ENCODE peak calls at places on chromosome 1, in ten cellular contexts. V is left ventricle myocardium inferior, P is transverse colon, Z is dorsolateral prefrontal cortex, N is GM12865, A is fibroblast of mammary gland, B is cardiac fibroblast, R is fibroblast of pulmonary artery, U is breast epithelium, L is psoas muscle. X is an unnamed sample.

GRCh38 chr1:40929145-40929544 is 50.4 kb upstream of the CTPS1 start:
- DNase-seq in V (no peak), P (no peak), Z (no peak), N (no peak), A (peak), B (peak), R (peak), U (no peak), L (no peak), X (peak)

GRCh38 chr1:61204528-61204927 is 122.2 kb downstream of the NFIA start:
- DNase-seq in V (no peak), P (no peak), Z (no peak), N (no peak), A (no peak), B (no peak), R (no peak), U (no peak), L (no peak), X (no peak)

GRCh38 chr1:213148905-213149304 is 97.9 kb downstream of the RPS6KC1 start:
- DNase-seq in V (no peak), P (no peak), Z (no peak), N (no peak), A (no peak), B (no peak), R (no peak), U (no peak), L (no peak), X (no peak)

GRCh38 chr1:52603680-52604501 is 1.7 kb downstream of the GPX7 start:
- DNase-seq in V (no peak), P (no peak), Z (no peak), N (no peak), A (peak), B (peak), R (no peak), U (no peak), L (peak), X (no peak)

GRCh38 chr1:201563406-201563780 is 24.5 kb downstream of the NAV1 start:
- DNase-seq in V (no peak), P (no peak), Z (no peak), N (no peak), A (no peak), B (no peak), R (no peak), U (no peak), L (no peak), X (no peak)

GRCh38 chr1:3125078-3125477 is 56.1 kb downstream of the PRDM16 start:
- DNase-seq in V (no peak), P (no peak), Z (no peak), N (no peak), A (no peak), B (no peak), R (no peak), U (no peak), L (no peak), X (no peak)

GRCh38 chr1:5494518-5494917 is 497.7 kb downstream of the NPHP4 start:
- DNase-seq in V (no peak), P (no peak), Z (no peak), N (no peak), A (no peak), B (no peak), R (no peak), U (peak), L (no peak), X (no peak)

GRCh38 chr1:17572264-17572985 is 32.9 kb downstream of the ARHGEF10L start:
- DNase-seq in V (no peak), P (peak), Z (no peak), N (peak), A (no peak), B (no peak), R (no peak), U (no peak), L (no peak), X (no peak)

GRCh38 chr1:238177960-238178359 is 287.2 kb upstream of the ZP4 start:
- DNase-seq in V (no peak), P (no peak), Z (no peak), N (no peak), A (no peak), B (no peak), R (no peak), U (no peak), L (no peak), X (no peak)

GRCh38 chr1:12447849-12448312 is 170.1 kb downstream of the DHRS3 start:
- DNase-seq in V (no peak), P (no peak), Z (no peak), N (no peak), A (peak), B (no peak), R (no peak), U (peak), L (no peak), X (peak)

GRCh38 chr1:187267745-187268277 is 439.1 kb downstream of the PLA2G4A start:
- DNase-seq in V (no peak), P (no peak), Z (no peak), N (no peak), A (no peak), B (no peak), R (no peak), U (no peak), L (no peak), X (no peak)

GRCh38 chr1:187262731-187263130 is 434.0 kb downstream of the PLA2G4A start:
- DNase-seq in V (no peak), P (no peak), Z (no peak), N (no peak), A (no peak), B (no peak), R (no peak), U (no peak), L (no peak), X (no peak)

GRCh38 chr1:187261637-187262036 is 432.9 kb downstream of the PLA2G4A start:
- DNase-seq in V (no peak), P (no peak), Z (no peak), N (no peak), A (no peak), B (no peak), R (no peak), U (no peak), L (no peak), X (no peak)

GRCh38 chr1:187266051-187266450 is 437.3 kb downstream of the PLA2G4A start:
- DNase-seq in V (no peak), P (no peak), Z (no peak), N (no peak), A (no peak), B (no peak), R (no peak), U (no peak), L (no peak), X (no peak)

GRCh38 chr1:187264995-187265602 is 436.4 kb downstream of the PLA2G4A start:
- DNase-seq in V (no peak), P (no peak), Z (no peak), N (peak), A (peak), B (peak), R (peak), U (no peak), L (no peak), X (peak)
- TF ChIP-seq CTCF in V (no peak), P (no peak), Z (peak), N (peak), A (peak), B (peak), R (peak), U (no peak), L (no peak), X (peak)

GRCh38 chr1:20343149-20343936 is 52.7 kb downstream of the VWA5B1 start:
- DNase-seq in V (peak), P (no peak), Z (no peak), N (no peak), A (no peak), B (no peak), R (no peak), U (no peak), L (peak), X (no peak)
- H3K4me3 ChIP-seq in V (peak), P (no peak), Z (peak), N (no peak), A (no peak), B (no peak), R (no peak), U (peak), L (peak), X (no peak)

DNA sequence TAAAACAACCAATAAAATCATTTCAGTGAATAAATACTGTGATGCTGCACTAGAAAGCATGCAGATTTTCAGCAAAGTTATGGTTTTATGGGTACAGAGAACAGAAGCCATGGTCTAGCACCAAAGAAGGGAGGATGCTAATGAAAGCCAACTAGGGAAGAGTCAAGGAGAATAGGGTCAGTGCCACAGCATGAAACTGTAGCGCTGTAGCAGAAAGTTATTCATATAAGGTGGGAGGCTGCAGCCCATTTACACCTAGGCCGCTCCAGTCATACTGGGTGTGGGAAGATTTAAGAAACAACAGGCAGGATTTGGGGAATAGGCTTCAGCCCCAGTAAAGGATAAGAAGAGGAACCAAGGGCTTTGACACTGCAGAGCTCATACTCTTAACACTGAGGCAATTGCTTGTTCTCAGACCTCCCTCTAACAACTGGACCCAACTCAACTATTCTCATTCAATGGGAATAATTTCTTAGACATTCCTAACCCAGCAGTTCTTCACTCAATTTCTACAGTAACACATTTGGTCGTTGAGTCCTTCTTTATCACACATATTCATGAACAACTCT is 4.4 kb downstream of the IFI16 start:
- DNase-seq in V (no peak), P (no peak), Z (no peak), N (no peak), A (no peak), B (no peak), R (no peak), U (no peak), L (no peak), X (no peak)
- TF ChIP-seq CTCF in V (no peak), P (no peak), Z (no peak), N (no peak), A (no peak), B (no peak), R (no peak), U (no peak), L (no peak), X (no peak)

GRCh38 chr1:100035214-100035613 is 65.4 kb downstream of the SLC35A3 start:
- DNase-seq in V (no peak), P (no peak), Z (no peak), N (no peak), A (no peak), B (no peak), R (no peak), U (no peak), L (no peak), X (no peak)
- H3K4me3 ChIP-seq in V (no peak), P (no peak), Z (no peak), N (no peak), A (no peak), B (no peak), R (no peak), U (no peak), L (no peak), X (no peak)

GRCh38 chr1:235613617-235614016 is 36.0 kb downstream of the GNG4 start:
- DNase-seq in V (no peak), P (peak), Z (no peak), N (no peak), A (no peak), B (no peak), R (no peak), U (no peak), L (no peak), X (no peak)

GRCh38 chr1:235614442-235614954 is 35.1 kb downstream of the GNG4 start:
- DNase-seq in V (no peak), P (no peak), Z (no peak), N (no peak), A (no peak), B (no peak), R (no peak), U (no peak), L (no peak), X (no peak)

GRCh38 chr1:235612761-235613160 is 36.8 kb downstream of the GNG4 start:
- DNase-seq in V (no peak), P (no peak), Z (no peak), N (no peak), A (no peak), B (no peak), R (no peak), U (no peak), L (no peak), X (no peak)

GRCh38 chr1:235617140-235617539 is 32.4 kb downstream of the GNG4 start:
- DNase-seq in V (no peak), P (no peak), Z (no peak), N (no peak), A (no peak), B (no peak), R (no peak), U (no peak), L (no peak), X (no peak)

GRCh38 chr1:235617808-235618207 is 31.8 kb downstream of the GNG4 start:
- DNase-seq in V (no peak), P (no peak), Z (no peak), N (no peak), A (peak), B (peak), R (peak), U (no peak), L (no peak), X (peak)
- TF ChIP-seq CTCF in V (no peak), P (no peak), Z (no peak), N (no peak), A (peak), B (peak), R (peak), U (no peak), L (no peak), X (peak)

DNA sequence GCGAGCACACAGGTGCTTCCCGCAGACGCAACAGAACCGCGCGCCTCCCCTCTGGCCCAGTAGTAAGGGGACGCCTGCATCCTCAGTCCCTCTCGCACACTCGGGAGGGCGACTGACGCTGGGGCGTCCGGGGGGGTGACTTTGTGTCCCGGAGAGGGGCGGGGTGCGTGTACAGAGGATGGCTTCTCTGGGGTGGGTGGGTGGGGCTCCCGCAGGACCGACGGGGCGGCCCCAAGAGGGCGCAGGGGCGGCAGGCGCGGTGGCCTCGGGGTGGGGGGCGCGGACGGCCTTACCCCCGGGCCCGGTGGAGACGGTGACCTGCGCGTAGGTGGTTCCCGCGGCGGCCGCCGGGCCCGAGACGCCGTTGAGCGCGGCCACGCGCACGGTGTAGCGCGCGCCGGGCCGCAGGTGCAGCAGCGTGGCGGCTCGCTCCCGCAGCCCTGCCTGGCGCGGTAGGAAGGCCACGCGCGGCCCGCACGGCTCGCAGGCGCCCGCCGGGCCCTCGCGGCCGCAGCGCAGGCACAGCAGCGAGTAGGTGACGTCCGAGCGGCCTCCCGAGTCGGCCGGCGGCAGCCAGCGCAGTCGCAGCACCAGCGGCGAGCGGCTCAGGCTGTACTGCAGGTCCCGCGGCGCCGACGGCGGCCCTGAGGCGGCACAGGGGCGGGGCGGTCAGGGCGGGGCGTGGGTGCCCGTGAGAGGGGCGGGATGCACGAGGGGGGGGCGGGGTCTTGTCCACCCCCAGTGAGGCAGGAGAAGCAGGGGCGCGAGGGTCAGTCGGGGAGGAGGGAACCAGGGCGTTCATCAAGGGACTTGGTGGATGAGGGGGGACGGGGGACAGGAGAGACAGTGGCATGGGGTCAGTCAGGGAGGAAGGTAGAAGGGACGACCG is 12.1 kb downstream of the EPHA10 start:
- DNase-seq in V (no peak), P (peak), Z (no peak), N (peak), A (no peak), B (no peak), R (peak), U (no peak), L (no peak), X (peak)
- H3K4me3 ChIP-seq in V (peak), P (peak), Z (peak), N (no peak), A (no peak), B (no peak), R (no peak), U (peak), L (peak), X (no peak)

GRCh38 chr1:233376711-233377110 is 49.2 kb downstream of the MAP3K21 start:
- DNase-seq in V (no peak), P (no peak), Z (no peak), N (no peak), A (no peak), B (no peak), R (no peak), U (no peak), L (no peak), X (no peak)
- TF ChIP-seq CTCF in V (no peak), P (no peak), Z (no peak), N (no peak), A (no peak), B (no peak), R (no peak), U (no peak), L (no peak), X (no peak)

DNA sequence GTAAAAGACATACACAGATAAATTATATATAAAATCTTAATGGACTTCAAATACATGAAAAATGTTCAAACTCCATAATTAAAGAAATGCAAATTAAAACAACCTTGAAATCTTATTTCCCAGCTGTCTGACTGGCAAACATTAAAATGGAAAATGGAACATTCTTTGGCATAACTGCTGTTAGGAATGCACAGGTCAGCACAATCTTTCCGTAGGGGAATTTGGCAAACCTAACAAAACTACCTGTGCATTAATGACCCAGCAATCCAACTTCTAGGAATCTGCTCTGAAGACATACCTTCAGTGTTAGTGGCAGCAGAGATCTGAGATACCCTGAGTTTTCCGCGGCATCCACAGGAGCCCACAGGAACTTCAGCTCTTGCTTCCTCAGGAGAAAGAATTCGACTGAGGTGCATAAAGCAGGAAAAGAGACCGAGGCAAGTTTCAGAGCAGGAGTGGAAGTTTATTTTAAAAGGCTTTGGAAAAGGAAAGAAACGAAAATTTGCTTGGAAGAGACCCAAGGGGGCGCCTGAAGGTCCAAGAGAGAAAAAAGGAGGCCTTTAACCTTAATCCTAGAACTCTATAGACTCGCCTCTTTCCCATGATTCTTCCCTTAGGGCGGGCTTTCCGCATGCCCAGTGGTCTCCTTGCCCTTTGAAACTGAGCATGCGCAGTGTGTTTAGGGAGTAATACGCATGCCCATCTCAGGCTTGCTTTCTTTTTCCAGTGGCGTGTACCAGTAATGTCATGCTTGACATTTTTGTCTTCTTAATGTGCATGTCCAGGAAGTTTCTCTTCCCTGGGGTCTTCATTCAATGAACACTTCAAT is 24.8 kb downstream of the LYPD8 start:
- DNase-seq in V (no peak), P (no peak), Z (no peak), N (no peak), A (no peak), B (no peak), R (no peak), U (no peak), L (no peak), X (no peak)
- H3K4me3 ChIP-seq in V (no peak), P (no peak), Z (no peak), N (no peak), A (no peak), B (no peak), R (no peak), U (no peak), L (no peak), X (no peak)